ENCODE peak calls at places on chromosomes 12 and 14, in seven cellular contexts. One of them, this sample, is unnamed.
A peak's percentile ranks its signal among the peaks of the same experiment; 100 is the strongest.

GRCh38 chr14:70096866-70097265 is 91.9 kb downstream of the SLC8A3 start:
- DNase-seq in CD4-positive, alpha-beta memory T cell: no peak
- DNase-seq in small intestine: no peak
- DNase-seq in heart left ventricle: no peak
- DNase-seq in upper lobe of right lung: no peak
- DNase-seq in IMR-90: peak; percentile 14
- DNase-seq in hepatocyte: peak; percentile 27
- DNase-seq in this sample: no peak

GRCh38 chr12:6765634-6766581 is at the start of gene PTMS:
- DNase-seq in CD4-positive, alpha-beta memory T cell: no peak
- DNase-seq in small intestine: peak; percentile 39
- DNase-seq in heart left ventricle: peak; percentile 90
- DNase-seq in upper lobe of right lung: peak; percentile 90
- DNase-seq in IMR-90: peak; percentile 92
- DNase-seq in hepatocyte: peak; percentile 91
- DNase-seq in this sample: no peak

GRCh38 chr12:40011775-40012129 is 94.1 kb downstream of the SLC2A13 start:
- DNase-seq in CD4-positive, alpha-beta memory T cell: no peak
- DNase-seq in small intestine: no peak
- DNase-seq in heart left ventricle: no peak
- DNase-seq in upper lobe of right lung: no peak
- DNase-seq in IMR-90: no peak
- DNase-seq in hepatocyte: no peak
- DNase-seq in this sample: no peak

GRCh38 chr12:2323538-2324261 is 270.9 kb downstream of the CACNA1C start:
- DNase-seq in CD4-positive, alpha-beta memory T cell: no peak
- DNase-seq in small intestine: no peak
- DNase-seq in heart left ventricle: no peak
- DNase-seq in upper lobe of right lung: no peak
- DNase-seq in IMR-90: peak; percentile 33
- DNase-seq in hepatocyte: no peak
- DNase-seq in this sample: no peak

GRCh38 chr12:40376533-40377267 is 151.9 kb downstream of the LRRK2 start:
- DNase-seq in CD4-positive, alpha-beta memory T cell: no peak
- DNase-seq in small intestine: no peak
- DNase-seq in heart left ventricle: no peak
- DNase-seq in upper lobe of right lung: no peak
- DNase-seq in IMR-90: no peak
- DNase-seq in hepatocyte: no peak
- DNase-seq in this sample: no peak

GRCh38 chr12:3747543-3747942 is 5.4 kb downstream of the CRACR2A start:
- DNase-seq in CD4-positive, alpha-beta memory T cell: peak; percentile 38
- DNase-seq in small intestine: peak; percentile 43
- DNase-seq in heart left ventricle: no peak
- DNase-seq in upper lobe of right lung: no peak
- DNase-seq in IMR-90: no peak
- DNase-seq in hepatocyte: no peak
- DNase-seq in this sample: peak; percentile 28

GRCh38 chr12:56657416-56658379 is 11.9 kb upstream of the ATP5F1B start:
- DNase-seq in CD4-positive, alpha-beta memory T cell: no peak
- DNase-seq in small intestine: no peak
- DNase-seq in heart left ventricle: no peak
- DNase-seq in upper lobe of right lung: no peak
- DNase-seq in IMR-90: no peak
- DNase-seq in hepatocyte: no peak
- DNase-seq in this sample: no peak

GRCh38 chr12:87234898-87235297 is 794.3 kb downstream of the C12orf50 start:
- DNase-seq in CD4-positive, alpha-beta memory T cell: no peak
- DNase-seq in small intestine: no peak
- DNase-seq in heart left ventricle: no peak
- DNase-seq in upper lobe of right lung: no peak
- DNase-seq in IMR-90: no peak
- DNase-seq in hepatocyte: no peak
- DNase-seq in this sample: no peak

GRCh38 chr12:46934374-46935111 is 108.7 kb upstream of the SLC38A4 start:
- DNase-seq in CD4-positive, alpha-beta memory T cell: no peak
- DNase-seq in small intestine: no peak
- DNase-seq in heart left ventricle: no peak
- DNase-seq in upper lobe of right lung: no peak
- DNase-seq in IMR-90: no peak
- DNase-seq in hepatocyte: no peak
- DNase-seq in this sample: no peak

GRCh38 chr12:59404109-59404650 is 191.6 kb upstream of the SLC16A7 start:
- DNase-seq in CD4-positive, alpha-beta memory T cell: no peak
- DNase-seq in small intestine: no peak
- DNase-seq in heart left ventricle: no peak
- DNase-seq in upper lobe of right lung: no peak
- DNase-seq in IMR-90: no peak
- DNase-seq in hepatocyte: no peak
- DNase-seq in this sample: no peak

GRCh38 chr12:55698241-55698955 is 9.3 kb downstream of the ITGA7 start:
- DNase-seq in CD4-positive, alpha-beta memory T cell: no peak
- DNase-seq in small intestine: no peak
- DNase-seq in heart left ventricle: no peak
- DNase-seq in upper lobe of right lung: peak; percentile 55
- DNase-seq in IMR-90: no peak
- DNase-seq in hepatocyte: no peak
- DNase-seq in this sample: no peak

GRCh38 chr12:19841451-19841850 is 402.2 kb downstream of the AEBP2 start:
- DNase-seq in CD4-positive, alpha-beta memory T cell: no peak
- DNase-seq in small intestine: no peak
- DNase-seq in heart left ventricle: no peak
- DNase-seq in upper lobe of right lung: no peak
- DNase-seq in IMR-90: no peak
- DNase-seq in hepatocyte: no peak
- DNase-seq in this sample: no peak

GRCh38 chr12:18716236-18716635 is 21.6 kb downstream of the PLCZ1 start:
- DNase-seq in CD4-positive, alpha-beta memory T cell: no peak
- DNase-seq in small intestine: no peak
- DNase-seq in heart left ventricle: no peak
- DNase-seq in upper lobe of right lung: no peak
- DNase-seq in IMR-90: no peak
- DNase-seq in hepatocyte: no peak
- DNase-seq in this sample: no peak

GRCh38 chr12:52019123-52019770 is 12.5 kb downstream of the TAMALIN start:
- DNase-seq in CD4-positive, alpha-beta memory T cell: no peak
- DNase-seq in small intestine: no peak
- DNase-seq in heart left ventricle: no peak
- DNase-seq in upper lobe of right lung: no peak
- DNase-seq in IMR-90: no peak
- DNase-seq in hepatocyte: no peak
- DNase-seq in this sample: no peak

GRCh38 chr12:14605401-14605989 is 37.8 kb upstream of the PLBD1 start:
- DNase-seq in CD4-positive, alpha-beta memory T cell: no peak
- DNase-seq in small intestine: no peak
- DNase-seq in heart left ventricle: no peak
- DNase-seq in upper lobe of right lung: no peak
- DNase-seq in IMR-90: no peak
- DNase-seq in hepatocyte: no peak
- DNase-seq in this sample: no peak
- H3K9me3 ChIP-seq in CD4-positive, alpha-beta memory T cell: peaks cover 5% of the 10 kb centered on the region
- H3K9me3 ChIP-seq in small intestine: no peaks in the 10 kb centered on the region
- H3K9me3 ChIP-seq in heart left ventricle: peaks cover 81% of the 10 kb centered on the region
- H3K9me3 ChIP-seq in upper lobe of right lung: peaks cover 15% of the 10 kb centered on the region
- H3K9me3 ChIP-seq in IMR-90: no peaks in the 10 kb centered on the region
- H3K9me3 ChIP-seq in hepatocyte: peaks cover 14% of the 10 kb centered on the region
- H3K9me3 ChIP-seq in this sample: peaks cover 4% of the 10 kb centered on the region

GRCh38 chr14:80678436-80678835 is 263.1 kb downstream of the CEP128 start:
- DNase-seq in CD4-positive, alpha-beta memory T cell: no peak
- DNase-seq in small intestine: no peak
- DNase-seq in heart left ventricle: no peak
- DNase-seq in upper lobe of right lung: no peak
- DNase-seq in IMR-90: peak; percentile 57
- DNase-seq in hepatocyte: no peak
- DNase-seq in this sample: no peak
- H3K9me3 ChIP-seq in CD4-positive, alpha-beta memory T cell: no peaks in the 10 kb centered on the region
- H3K9me3 ChIP-seq in small intestine: no peaks in the 10 kb centered on the region
- H3K9me3 ChIP-seq in heart left ventricle: peaks cover 45% of the 10 kb centered on the region
- H3K9me3 ChIP-seq in upper lobe of right lung: peaks cover 9% of the 10 kb centered on the region
- H3K9me3 ChIP-seq in IMR-90: peaks cover 21% of the 10 kb centered on the region
- H3K9me3 ChIP-seq in hepatocyte: peaks cover under 1% of the 10 kb centered on the region
- H3K9me3 ChIP-seq in this sample: peaks cover 2% of the 10 kb centered on the region

DNA sequence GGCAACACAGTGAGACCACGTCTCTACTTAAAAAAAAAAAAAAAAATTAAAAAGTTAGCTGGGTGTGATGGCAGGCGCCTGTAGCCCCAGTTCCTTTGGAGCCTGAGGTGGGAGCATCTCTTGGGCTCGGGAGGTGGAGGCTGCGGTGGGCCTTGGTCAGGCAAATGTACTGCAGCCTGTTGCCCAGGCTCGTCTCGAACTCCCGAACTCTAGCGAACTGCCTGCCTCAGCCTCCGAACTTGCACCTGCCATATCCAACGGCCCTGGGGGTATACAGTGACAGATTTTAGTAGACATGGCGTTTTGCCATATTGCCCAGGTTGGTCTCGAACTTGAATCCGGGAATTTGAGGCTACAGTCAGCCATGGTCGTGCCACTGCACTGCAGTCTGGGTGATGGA is 195.4 kb downstream of the ALG10 start:
- DNase-seq in CD4-positive, alpha-beta memory T cell: no peak
- DNase-seq in small intestine: no peak
- DNase-seq in heart left ventricle: no peak
- DNase-seq in upper lobe of right lung: no peak
- DNase-seq in IMR-90: no peak
- DNase-seq in hepatocyte: no peak
- DNase-seq in this sample: no peak
- H3K9me3 ChIP-seq in CD4-positive, alpha-beta memory T cell: no peaks in the 10 kb centered on the region
- H3K9me3 ChIP-seq in small intestine: no peaks in the 10 kb centered on the region
- H3K9me3 ChIP-seq in heart left ventricle: no peaks in the 10 kb centered on the region
- H3K9me3 ChIP-seq in upper lobe of right lung: no peaks in the 10 kb centered on the region
- H3K9me3 ChIP-seq in IMR-90: peaks cover 23% of the 10 kb centered on the region
- H3K9me3 ChIP-seq in hepatocyte: no peaks in the 10 kb centered on the region
- H3K9me3 ChIP-seq in this sample: no peaks in the 10 kb centered on the region

GRCh38 chr12:131218291-131219172 is 264.8 kb downstream of the ADGRD1 start:
- DNase-seq in CD4-positive, alpha-beta memory T cell: no peak
- DNase-seq in small intestine: peak; percentile 39
- DNase-seq in heart left ventricle: no peak
- DNase-seq in upper lobe of right lung: no peak
- DNase-seq in IMR-90: no peak
- DNase-seq in hepatocyte: no peak
- DNase-seq in this sample: no peak
- H3K9me3 ChIP-seq in CD4-positive, alpha-beta memory T cell: no peaks in the 10 kb centered on the region
- H3K9me3 ChIP-seq in small intestine: no peaks in the 10 kb centered on the region
- H3K9me3 ChIP-seq in heart left ventricle: peaks cover 3% of the 10 kb centered on the region
- H3K9me3 ChIP-seq in upper lobe of right lung: no peaks in the 10 kb centered on the region
- H3K9me3 ChIP-seq in IMR-90: peaks cover 49% of the 10 kb centered on the region
- H3K9me3 ChIP-seq in hepatocyte: no peaks in the 10 kb centered on the region
- H3K9me3 ChIP-seq in this sample: no peaks in the 10 kb centered on the region